ENCODE peak calls at places on chromosome 20, in six cellular contexts. L is cardiac muscle cell; P is CD8-positive, alpha-beta memory T cell; Q is upper lobe of left lung; E is adrenal gland; Y is stomach. K is an unnamed sample. For H3K4me1, the result is how much of the 10 kb centered on the place peaks cover.

GRCh38 chr20:34397096-34397495 is 34.0 kb downstream of the ITCH start:
- DNase-seq in L (no peak), P (no peak), Q (no peak), E (no peak), Y (no peak), K (no peak)

GRCh38 chr20:45037050-45037449 is 63.9 kb downstream of the KCNS1 start:
- DNase-seq in L (no peak), P (no peak), Q (no peak), E (peak), Y (peak), K (no peak)

GRCh38 chr20:20820104-20820503 is 107.7 kb upstream of the RALGAPA2 start:
- DNase-seq in L (peak), P (no peak), Q (peak), E (no peak), Y (peak), K (no peak)

GRCh38 chr20:64031822-64032314 is 4.1 kb upstream of the C20orf204 start:
- DNase-seq in L (no peak), P (no peak), Q (no peak), E (no peak), Y (no peak), K (no peak)

GRCh38 chr20:61303675-61304074 is 51.6 kb downstream of the CDH4 start:
- DNase-seq in L (no peak), P (no peak), Q (no peak), E (no peak), Y (no peak), K (peak)

GRCh38 chr20:8790442-8791074 is 278.3 kb upstream of the PLCB4 start:
- DNase-seq in L (peak), P (no peak), Q (no peak), E (no peak), Y (peak), K (peak)

GRCh38 chr20:43761396-43762340 is 34.9 kb upstream of the GTSF1L start:
- DNase-seq in L (no peak), P (no peak), Q (no peak), E (no peak), Y (no peak), K (no peak)

GRCh38 chr20:61057313-61058171 is 194.5 kb upstream of the CDH4 start:
- DNase-seq in L (no peak), P (no peak), Q (no peak), E (no peak), Y (peak), K (no peak)

GRCh38 chr20:6053776-6054688 is at the start of gene LRRN4:
- DNase-seq in L (peak), P (no peak), Q (peak), E (peak), Y (peak), K (no peak)

GRCh38 chr20:35910254-35910653 is 44.0 kb downstream of the SCAND1 start:
- DNase-seq in L (no peak), P (no peak), Q (no peak), E (no peak), Y (no peak), K (no peak)

GRCh38 chr20:58803533-58803932 is 47.2 kb downstream of the GNAS-AS1 start:
- DNase-seq in L (no peak), P (no peak), Q (no peak), E (no peak), Y (no peak), K (no peak)

GRCh38 chr20:19605759-19606158 is 152.3 kb upstream of the RIN2 start:
- DNase-seq in L (no peak), P (no peak), Q (no peak), E (no peak), Y (no peak), K (no peak)

GRCh38 chr20:25545171-25545570 is 40.2 kb downstream of the NINL start:
- DNase-seq in L (no peak), P (no peak), Q (no peak), E (no peak), Y (no peak), K (no peak)

GRCh38 chr20:25203891-25204320 is 8.4 kb downstream of the ENTPD6 start:
- DNase-seq in L (no peak), P (no peak), Q (no peak), E (no peak), Y (no peak), K (no peak)

GRCh38 chr20:36017034-36017951 is 48.9 kb downstream of the CNBD2 start:
- DNase-seq in L (no peak), P (no peak), Q (peak), E (no peak), Y (peak), K (no peak)

GRCh38 chr20:10061641-10062040 is 26.9 kb downstream of the ANKEF1 start:
- DNase-seq in L (no peak), P (no peak), Q (no peak), E (no peak), Y (no peak), K (no peak)

GRCh38 chr20:11207749-11208502 is 534.1 kb upstream of the JAG1 start:
- DNase-seq in L (no peak), P (no peak), Q (no peak), E (no peak), Y (peak), K (no peak)

GRCh38 chr20:53642196-53643030 is 48.8 kb upstream of the ZNF217 start:
- DNase-seq in L (peak), P (peak), Q (peak), E (peak), Y (peak), K (peak)

GRCh38 chr20:25032478-25033183 is 25.3 kb downstream of the ACSS1 start:
- DNase-seq in L (no peak), P (no peak), Q (no peak), E (no peak), Y (peak), K (peak)

GRCh38 chr20:56429496-56429895 is 17.4 kb downstream of the CASS4 start:
- DNase-seq in L (no peak), P (no peak), Q (peak), E (no peak), Y (no peak), K (no peak)

GRCh38 chr20:34989670-34990069 is 34.0 kb downstream of the MYH7B start:
- DNase-seq in L (no peak), P (no peak), Q (no peak), E (no peak), Y (no peak), K (no peak)

GRCh38 chr20:22684072-22684762 is 99.8 kb upstream of the FOXA2 start:
- DNase-seq in L (peak), P (no peak), Q (peak), E (peak), Y (peak), K (peak)

GRCh38 chr20:1108437-1108920 is 9.9 kb upstream of the PSMF1 start:
- DNase-seq in L (peak), P (peak), Q (peak), E (peak), Y (peak), K (peak)

GRCh38 chr20:40189621-40190020 is 499.4 kb downstream of the MAFB start:
- DNase-seq in L (no peak), P (no peak), Q (no peak), E (no peak), Y (no peak), K (no peak)

GRCh38 chr20:64106981-64107735 is at the start of gene NPBWR2:
- DNase-seq in L (no peak), P (peak), Q (peak), E (peak), Y (no peak), K (peak)

GRCh38 chr20:17850674-17851006 is 118.0 kb downstream of the SNX5 start:
- DNase-seq in L (no peak), P (no peak), Q (no peak), E (no peak), Y (no peak), K (no peak)

GRCh38 chr20:53643031-53643832 is 49.6 kb upstream of the ZNF217 start:
- DNase-seq in L (no peak), P (peak), Q (peak), E (peak), Y (peak), K (no peak)

GRCh38 chr20:10536531-10536930 is 101.4 kb downstream of the SLX4IP start:
- DNase-seq in L (no peak), P (peak), Q (peak), E (no peak), Y (peak), K (peak)

GRCh38 chr20:63955281-63955845 is 853 bp downstream of the UCKL1 start:
- DNase-seq in L (peak), P (no peak), Q (peak), E (no peak), Y (no peak), K (peak)

GRCh38 chr20:58111340-58112016 is 117.0 kb downstream of the ANKRD60 start:
- DNase-seq in L (no peak), P (no peak), Q (no peak), E (no peak), Y (no peak), K (no peak)

GRCh38 chr20:7608246-7608645 is 332.0 kb downstream of the HAO1 start:
- DNase-seq in L (peak), P (no peak), Q (no peak), E (no peak), Y (no peak), K (no peak)

GRCh38 chr20:1320902-1321653 is 7.9 kb downstream of the SDCBP2 start:
- DNase-seq in L (no peak), P (no peak), Q (no peak), E (no peak), Y (no peak), K (no peak)

GRCh38 chr20:4573564-4574355 is 147.9 kb upstream of the PRND start:
- DNase-seq in L (no peak), P (no peak), Q (no peak), E (no peak), Y (no peak), K (no peak)
- H3K4me1 ChIP-seq in L (under half), P (under half), Q (under half), E (under half), Y (under half), K (under half)

DNA sequence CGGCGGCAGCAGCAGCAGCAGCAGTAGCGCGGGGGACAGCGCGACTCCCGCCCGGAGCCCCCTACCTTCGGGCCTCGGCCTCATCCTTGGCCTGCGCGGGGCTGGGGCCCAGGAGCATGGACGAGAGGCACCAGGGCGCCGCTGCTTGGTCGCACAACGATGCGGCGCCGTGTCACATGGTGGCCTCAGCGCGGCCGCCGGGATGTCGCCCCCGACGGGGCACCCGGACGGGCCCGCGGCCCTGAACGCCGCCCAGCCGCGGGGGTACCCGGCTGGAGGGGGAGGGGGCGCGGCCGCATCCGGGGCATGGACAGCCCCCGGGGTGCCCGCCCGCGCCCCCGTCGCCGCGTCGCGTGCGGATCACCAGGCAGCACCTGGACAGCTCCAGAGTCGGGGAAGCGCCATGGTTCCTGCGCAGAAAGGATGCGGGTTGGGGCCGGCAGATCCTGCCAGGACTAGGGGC is 57.1 kb downstream of the CDH22 start:
- DNase-seq in L (peak), P (no peak), Q (no peak), E (no peak), Y (no peak), K (no peak)
- H3K4me1 ChIP-seq in L (under half), P (under half), Q (under half), E (under half), Y (under half), K (under half)

GRCh38 chr20:38164624-38165088 is 414 bp downstream of the TGM2 start:
- DNase-seq in L (no peak), P (no peak), Q (no peak), E (no peak), Y (no peak), K (no peak)

GRCh38 chr20:38166707-38167233 is 1.7 kb upstream of the TGM2 start:
- DNase-seq in L (no peak), P (no peak), Q (no peak), E (no peak), Y (no peak), K (peak)

GRCh38 chr20:38167466-38167850 is 2.4 kb upstream of the TGM2 start:
- DNase-seq in L (no peak), P (no peak), Q (no peak), E (no peak), Y (no peak), K (no peak)

GRCh38 chr20:38165089-38165965 is at the start of gene TGM2:
- DNase-seq in L (peak), P (no peak), Q (peak), E (peak), Y (peak), K (peak)

GRCh38 chr20:38165966-38166706 is 1.1 kb upstream of the TGM2 start:
- DNase-seq in L (no peak), P (no peak), Q (no peak), E (no peak), Y (no peak), K (no peak)
- H3K4me1 ChIP-seq in L (under half), P (under half), Q (half or more), E (under half), Y (half or more), K (under half)

GRCh38 chr20:31721408-31722332 is 998 bp downstream of the BCL2L1 start:
- DNase-seq in L (no peak), P (no peak), Q (no peak), E (peak), Y (peak), K (peak)
- H3K4me1 ChIP-seq in L (under half), P (half or more), Q (under half), E (half or more), Y (half or more), K (under half)

DNA sequence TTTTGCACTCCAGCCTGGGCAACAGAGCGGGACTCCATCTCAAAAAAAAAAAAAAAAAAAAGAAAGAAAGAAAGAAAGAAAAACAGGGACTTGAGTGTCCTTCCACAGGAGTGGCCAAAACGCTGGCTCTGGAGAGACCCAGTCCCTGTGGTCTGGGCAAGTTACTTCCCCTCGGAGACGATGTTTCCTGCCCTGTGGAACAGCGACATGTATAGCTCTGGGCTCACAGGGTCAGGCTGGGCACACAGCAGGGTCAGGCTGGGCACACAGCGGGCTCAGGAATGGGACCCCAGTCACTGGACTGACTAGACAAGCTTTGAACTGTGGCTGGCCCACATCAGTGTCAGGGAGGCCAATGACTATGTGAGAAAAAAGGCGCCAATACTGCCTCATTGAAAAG is 110.7 kb downstream of the ASXL1 start:
- DNase-seq in L (no peak), P (no peak), Q (no peak), E (no peak), Y (no peak), K (peak)
- H3K4me1 ChIP-seq in L (under half), P (under half), Q (half or more), E (half or more), Y (half or more), K (under half)

DNA sequence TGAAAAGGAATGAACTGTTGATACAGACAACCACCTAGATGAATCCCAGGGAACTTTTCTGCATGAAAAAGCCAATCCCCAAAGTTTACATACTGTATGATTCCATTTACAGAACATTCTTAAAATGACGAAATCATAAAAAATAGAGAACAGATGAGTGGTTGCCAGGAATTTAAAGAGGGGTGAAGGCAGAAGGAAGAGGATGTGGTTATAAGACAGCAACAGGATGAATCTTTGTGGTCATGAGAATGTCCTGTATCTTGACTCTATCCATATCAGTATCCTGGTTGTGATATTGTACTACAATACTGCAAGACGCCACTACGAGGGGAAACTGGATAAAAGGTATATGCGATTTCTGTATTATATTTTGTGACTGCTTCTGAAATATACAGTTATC is 70.1 kb upstream of the EMILIN3 start:
- DNase-seq in L (no peak), P (no peak), Q (no peak), E (no peak), Y (no peak), K (no peak)
- H3K4me1 ChIP-seq in L (under half), P (under half), Q (under half), E (under half), Y (under half), K (under half)

GRCh38 chr20:3106658-3107463 is 22.3 kb upstream of the AVP start:
- DNase-seq in L (no peak), P (no peak), Q (no peak), E (no peak), Y (no peak), K (no peak)
- H3K4me1 ChIP-seq in L (under half), P (under half), Q (under half), E (under half), Y (under half), K (under half)

GRCh38 chr20:62801284-62802010 is 3.2 kb upstream of the OGFR start:
- DNase-seq in L (no peak), P (no peak), Q (no peak), E (no peak), Y (no peak), K (no peak)
- H3K4me1 ChIP-seq in L (under half), P (under half), Q (under half), E (under half), Y (under half), K (under half)

GRCh38 chr20:48686238-48687096 is 141.3 kb downstream of the PREX1 start:
- DNase-seq in L (no peak), P (no peak), Q (no peak), E (peak), Y (peak), K (no peak)
- H3K4me1 ChIP-seq in L (under half), P (under half), Q (half or more), E (half or more), Y (half or more), K (under half)

GRCh38 chr20:16078172-16078898 is 494.9 kb downstream of the KIF16B start:
- DNase-seq in L (no peak), P (no peak), Q (no peak), E (no peak), Y (no peak), K (no peak)
- H3K4me1 ChIP-seq in L (under half), P (under half), Q (under half), E (under half), Y (under half), K (under half)